ENCODE peak calls at places on chromosomes 3 and 15, in six cellular contexts. One of them, this sample, is unnamed.

GRCh38 chr15:80497221-80497620 is 93.0 kb downstream of the ARNT2 start:
- DNase-seq in germinal center: no peak
- DNase-seq in HCT116: no peak
- DNase-seq in fibroblast of mammary gland: no peak
- DNase-seq in Jurkat, Clone E6-1: no peak
- DNase-seq in putamen: no peak
- DNase-seq in this sample: no peak

GRCh38 chr3:107710851-107711250 is 188.1 kb downstream of the BBX start:
- DNase-seq in putamen: no peak
- DNase-seq in HCT116: peak; percentile 15
- DNase-seq in Jurkat, Clone E6-1: no peak
- DNase-seq in fibroblast of mammary gland: peak; percentile 60
- DNase-seq in germinal center: no peak
- DNase-seq in this sample: no peak

GRCh38 chr3:40969341-40969740 is 230.0 kb upstream of the CTNNB1 start:
- DNase-seq in HCT116: no peak
- DNase-seq in fibroblast of mammary gland: no peak
- DNase-seq in putamen: no peak
- DNase-seq in germinal center: no peak
- DNase-seq in Jurkat, Clone E6-1: no peak
- DNase-seq in this sample: peak; percentile 7

GRCh38 chr3:104005815-104006214 is 1360.9 kb upstream of the ALCAM start:
- DNase-seq in Jurkat, Clone E6-1: no peak
- DNase-seq in fibroblast of mammary gland: no peak
- DNase-seq in HCT116: no peak
- DNase-seq in germinal center: no peak
- DNase-seq in putamen: no peak
- DNase-seq in this sample: no peak

GRCh38 chr3:169812844-169813677 is at the start of the genes LRRC34 and LRRIQ4:
- DNase-seq in putamen: peak; percentile 69
- DNase-seq in fibroblast of mammary gland: peak; percentile 82
- DNase-seq in HCT116: no peak
- DNase-seq in Jurkat, Clone E6-1: peak; percentile 91
- DNase-seq in germinal center: peak; percentile 73
- DNase-seq in this sample: peak; percentile 77

GRCh38 chr3:8482960-8483665 is 18.5 kb upstream of the LMCD1 start:
- DNase-seq in Jurkat, Clone E6-1: no peak
- DNase-seq in germinal center: no peak
- DNase-seq in putamen: peak; percentile 89
- DNase-seq in HCT116: no peak
- DNase-seq in fibroblast of mammary gland: peak; percentile 97
- DNase-seq in this sample: no peak

GRCh38 chr3:150319900-150320299 is 88.2 kb upstream of the TSC22D2 start:
- DNase-seq in putamen: no peak
- DNase-seq in germinal center: no peak
- DNase-seq in Jurkat, Clone E6-1: no peak
- DNase-seq in fibroblast of mammary gland: peak; percentile 98
- DNase-seq in HCT116: peak; percentile 95
- DNase-seq in this sample: no peak

GRCh38 chr3:131349946-131350347 is 31.6 kb upstream of the NUDT16 start:
- DNase-seq in putamen: no peak
- DNase-seq in Jurkat, Clone E6-1: no peak
- DNase-seq in germinal center: no peak
- DNase-seq in HCT116: peak; percentile 21
- DNase-seq in fibroblast of mammary gland: peak; percentile 84
- DNase-seq in this sample: no peak

GRCh38 chr3:120129041-120129440 is 34.8 kb upstream of the GSK3B start:
- DNase-seq in putamen: no peak
- DNase-seq in fibroblast of mammary gland: no peak
- DNase-seq in HCT116: no peak
- DNase-seq in Jurkat, Clone E6-1: no peak
- DNase-seq in germinal center: no peak
- DNase-seq in this sample: no peak

GRCh38 chr3:138173769-138174420 is 826 bp downstream of the DBR1 start:
- DNase-seq in HCT116: no peak
- DNase-seq in germinal center: no peak
- DNase-seq in putamen: no peak
- DNase-seq in Jurkat, Clone E6-1: no peak
- DNase-seq in fibroblast of mammary gland: peak; percentile 3
- DNase-seq in this sample: peak; percentile 4

GRCh38 chr15:98727115-98728040 is 79.0 kb downstream of the IGF1R start:
- DNase-seq in germinal center: peak; percentile 5
- DNase-seq in HCT116: peak; percentile 84
- DNase-seq in fibroblast of mammary gland: peak; percentile 89
- DNase-seq in Jurkat, Clone E6-1: no peak
- DNase-seq in putamen: no peak
- DNase-seq in this sample: no peak

GRCh38 chr3:154783053-154784037 is 296.8 kb upstream of the MME start:
- DNase-seq in germinal center: no peak
- DNase-seq in fibroblast of mammary gland: no peak
- DNase-seq in HCT116: no peak
- DNase-seq in putamen: no peak
- DNase-seq in Jurkat, Clone E6-1: no peak
- DNase-seq in this sample: no peak

GRCh38 chr15:89105147-89105546 is 16.9 kb downstream of the ABHD2 start:
- DNase-seq in putamen: no peak
- DNase-seq in germinal center: no peak
- DNase-seq in HCT116: no peak
- DNase-seq in Jurkat, Clone E6-1: no peak
- DNase-seq in fibroblast of mammary gland: peak; percentile 96
- DNase-seq in this sample: no peak

GRCh38 chr15:70509282-70510272 is 253.8 kb downstream of the UACA start:
- DNase-seq in HCT116: no peak
- DNase-seq in fibroblast of mammary gland: no peak
- DNase-seq in germinal center: peak; percentile 26
- DNase-seq in Jurkat, Clone E6-1: no peak
- DNase-seq in putamen: no peak
- DNase-seq in this sample: no peak

GRCh38 chr3:15097889-15098288 is 1.1 kb downstream of the RBSN start:
- DNase-seq in Jurkat, Clone E6-1: peak; percentile 63
- DNase-seq in fibroblast of mammary gland: no peak
- DNase-seq in HCT116: no peak
- DNase-seq in germinal center: peak; percentile 41
- DNase-seq in putamen: no peak
- DNase-seq in this sample: no peak

GRCh38 chr3:111662907-111663306 is 67.8 kb upstream of the ZBED2 start:
- DNase-seq in fibroblast of mammary gland: no peak
- DNase-seq in germinal center: no peak
- DNase-seq in HCT116: no peak
- DNase-seq in Jurkat, Clone E6-1: no peak
- DNase-seq in putamen: no peak
- DNase-seq in this sample: no peak

GRCh38 chr3:129651316-129652202 is 45.1 kb upstream of the PLXND1 start:
- DNase-seq in HCT116: peak; percentile 59
- DNase-seq in fibroblast of mammary gland: peak; percentile 70
- DNase-seq in Jurkat, Clone E6-1: no peak
- DNase-seq in putamen: peak; percentile 64
- DNase-seq in germinal center: no peak
- DNase-seq in this sample: no peak

GRCh38 chr3:165635791-165636681 is 201.2 kb downstream of the BCHE start:
- DNase-seq in fibroblast of mammary gland: no peak
- DNase-seq in germinal center: no peak
- DNase-seq in Jurkat, Clone E6-1: no peak
- DNase-seq in putamen: no peak
- DNase-seq in HCT116: no peak
- DNase-seq in this sample: no peak

GRCh38 chr3:9721015-9721697 is 10.4 kb upstream of the BRPF1 start:
- DNase-seq in Jurkat, Clone E6-1: no peak
- DNase-seq in HCT116: no peak
- DNase-seq in putamen: no peak
- DNase-seq in germinal center: no peak
- DNase-seq in fibroblast of mammary gland: peak; percentile 33
- DNase-seq in this sample: no peak

GRCh38 chr3:94735354-94735753 is 672.5 kb downstream of the NSUN3 start:
- DNase-seq in Jurkat, Clone E6-1: no peak
- DNase-seq in HCT116: no peak
- DNase-seq in putamen: no peak
- DNase-seq in germinal center: no peak
- DNase-seq in fibroblast of mammary gland: peak; percentile 2
- DNase-seq in this sample: no peak

GRCh38 chr15:69760263-69760855 is 307.7 kb downstream of the RPLP1 start:
- DNase-seq in fibroblast of mammary gland: peak; percentile 87
- DNase-seq in putamen: no peak
- DNase-seq in HCT116: no peak
- DNase-seq in Jurkat, Clone E6-1: no peak
- DNase-seq in germinal center: no peak
- DNase-seq in this sample: peak; percentile 47

GRCh38 chr3:64865872-64866588 is 178.2 kb upstream of the ADAMTS9 start:
- DNase-seq in Jurkat, Clone E6-1: no peak
- DNase-seq in HCT116: no peak
- DNase-seq in fibroblast of mammary gland: no peak
- DNase-seq in germinal center: no peak
- DNase-seq in putamen: no peak
- DNase-seq in this sample: no peak

GRCh38 chr3:107797586-107797985 is 274.8 kb downstream of the BBX start:
- DNase-seq in putamen: no peak
- DNase-seq in germinal center: no peak
- DNase-seq in fibroblast of mammary gland: no peak
- DNase-seq in Jurkat, Clone E6-1: no peak
- DNase-seq in HCT116: no peak
- DNase-seq in this sample: no peak

GRCh38 chr3:150543128-150543527 is 3.2 kb downstream of the SERP1 start:
- DNase-seq in HCT116: no peak
- DNase-seq in putamen: no peak
- DNase-seq in fibroblast of mammary gland: no peak
- DNase-seq in Jurkat, Clone E6-1: no peak
- DNase-seq in germinal center: no peak
- DNase-seq in this sample: no peak

GRCh38 chr15:70127288-70127746 is 29.6 kb upstream of the TLE3 start:
- DNase-seq in HCT116: no peak
- DNase-seq in germinal center: no peak
- DNase-seq in putamen: peak; percentile 34
- DNase-seq in Jurkat, Clone E6-1: no peak
- DNase-seq in fibroblast of mammary gland: peak; percentile 25
- DNase-seq in this sample: no peak

GRCh38 chr15:72685925-72686794 is at the start of the genes BBS4 and HIGD2B:
- DNase-seq in HCT116: peak; percentile 90
- DNase-seq in Jurkat, Clone E6-1: peak; percentile 81
- DNase-seq in germinal center: peak; percentile 79
- DNase-seq in putamen: peak; percentile 85
- DNase-seq in fibroblast of mammary gland: peak; percentile 83
- DNase-seq in this sample: peak; percentile 98